ENCODE peak calls at places on chromosomes 11 and 22, in five cellular contexts. T, K, P, E and L are unnamed samples.

GRCh38 chr11:36048496-36049247 is 104.8 kb downstream of the LDLRAD3 start:
- DNase-seq in T (no peak), K (no peak), P (no peak), E (no peak), L (no peak)

GRCh38 chr22:23583836-23584235 is 3.7 kb upstream of the IGLL1 start:
- DNase-seq in T (no peak), K (no peak), P (no peak), E (no peak), L (no peak)

GRCh38 chr11:35740061-35740824 is 77.7 kb downstream of the TRIM44 start:
- DNase-seq in T (no peak), K (no peak), P (no peak), E (no peak), L (no peak)

GRCh38 chr11:10275714-10276113 is 18.3 kb downstream of the SBF2 start:
- DNase-seq in T (no peak), K (no peak), P (no peak), E (no peak), L (no peak)

GRCh38 chr11:112784323-112785073 is 176.7 kb upstream of the NCAM1 start:
- DNase-seq in T (no peak), K (peak), P (no peak), E (no peak), L (no peak)

GRCh38 chr11:47256374-47256773 is 1.4 kb upstream of the NR1H3 start:
- DNase-seq in T (no peak), K (no peak), P (no peak), E (no peak), L (no peak)

GRCh38 chr11:27972432-27973170 is 135.4 kb downstream of the KIF18A start:
- DNase-seq in T (no peak), K (no peak), P (no peak), E (peak), L (no peak)

GRCh38 chr11:2559527-2560311 is 114.9 kb downstream of the KCNQ1 start:
- DNase-seq in T (peak), K (no peak), P (no peak), E (no peak), L (no peak)

GRCh38 chr11:70788247-70789022 is 390.1 kb downstream of the CTTN start:
- DNase-seq in T (peak), K (peak), P (no peak), E (peak), L (no peak)

GRCh38 chr11:596374-596773 is 19.4 kb downstream of the IRF7 start:
- DNase-seq in T (no peak), K (no peak), P (no peak), E (no peak), L (no peak)

GRCh38 chr22:48567213-48567975 is 1260.3 kb downstream of the BRD1 start:
- DNase-seq in T (no peak), K (no peak), P (no peak), E (no peak), L (peak)

GRCh38 chr11:2574553-2575535 is 125.0 kb downstream of the KCNQ1OT1 start:
- DNase-seq in T (peak), K (no peak), P (no peak), E (no peak), L (no peak)

GRCh38 chr11:16981651-16982194 is 32.5 kb downstream of the PLEKHA7 start:
- DNase-seq in T (no peak), K (no peak), P (no peak), E (peak), L (no peak)

GRCh38 chr11:45773271-45774022 is 31.5 kb upstream of the SLC35C1 start:
- DNase-seq in T (no peak), K (no peak), P (no peak), E (no peak), L (no peak)

GRCh38 chr11:92826136-92826535 is 143.3 kb upstream of the MTNR1B start:
- DNase-seq in T (no peak), K (no peak), P (no peak), E (no peak), L (no peak)

GRCh38 chr11:67372232-67372992 is 986 bp downstream of the CLCF1 start:
- DNase-seq in T (peak), K (peak), P (no peak), E (no peak), L (peak)

GRCh38 chr22:29043906-29044575 is 17.6 kb downstream of the C22orf31 start:
- DNase-seq in T (no peak), K (no peak), P (no peak), E (no peak), L (no peak)

GRCh38 chr11:89021339-89021738 is 44.4 kb downstream of the GRM5 start:
- DNase-seq in T (no peak), K (no peak), P (no peak), E (no peak), L (no peak)

GRCh38 chr11:106178361-106178760 is 100.9 kb downstream of the AASDHPPT start:
- DNase-seq in T (no peak), K (no peak), P (no peak), E (no peak), L (no peak)

GRCh38 chr11:76673164-76674142 is 2.9 kb upstream of the LRRC32 start:
- DNase-seq in T (no peak), K (no peak), P (no peak), E (no peak), L (no peak)

GRCh38 chr11:108647701-108648527 is 17.0 kb upstream of the DDX10 start:
- DNase-seq in T (peak), K (peak), P (peak), E (no peak), L (peak)

GRCh38 chr11:19604679-19605375 is 107.8 kb upstream of the NAV2 start:
- DNase-seq in T (no peak), K (no peak), P (no peak), E (no peak), L (no peak)

GRCh38 chr11:87405843-87406242 is 368.1 kb downstream of the TMEM135 start:
- DNase-seq in T (no peak), K (no peak), P (no peak), E (no peak), L (no peak)

GRCh38 chr11:116605543-116605942 is 167.2 kb downstream of the BUD13 start:
- DNase-seq in T (no peak), K (peak), P (no peak), E (no peak), L (peak)

GRCh38 chr11:1597981-1598380 is at the start of gene KRTAP5-2:
- DNase-seq in T (no peak), K (no peak), P (no peak), E (no peak), L (no peak)

GRCh38 chr11:110071197-110071596 is 22.0 kb upstream of the ZC3H12C start:
- DNase-seq in T (no peak), K (no peak), P (no peak), E (no peak), L (no peak)

GRCh38 chr11:123145220-123145619 is 49.8 kb downstream of the CLMP start:
- DNase-seq in T (no peak), K (no peak), P (no peak), E (peak), L (no peak)

GRCh38 chr11:130181295-130182272 is 22.0 kb downstream of the ST14 start:
- DNase-seq in T (peak), K (no peak), P (no peak), E (peak), L (no peak)
- TF ChIP-seq POLR2A in T (peak), K (no peak), P (no peak), E (no peak), L (no peak)

GRCh38 chr22:35352214-35353111 is 28.4 kb upstream of the HMOX1 start:
- DNase-seq in T (no peak), K (no peak), P (peak), E (no peak), L (peak)
- TF ChIP-seq POLR2A in T (no peak), K (no peak), P (no peak), E (no peak), L (peak)

DNA sequence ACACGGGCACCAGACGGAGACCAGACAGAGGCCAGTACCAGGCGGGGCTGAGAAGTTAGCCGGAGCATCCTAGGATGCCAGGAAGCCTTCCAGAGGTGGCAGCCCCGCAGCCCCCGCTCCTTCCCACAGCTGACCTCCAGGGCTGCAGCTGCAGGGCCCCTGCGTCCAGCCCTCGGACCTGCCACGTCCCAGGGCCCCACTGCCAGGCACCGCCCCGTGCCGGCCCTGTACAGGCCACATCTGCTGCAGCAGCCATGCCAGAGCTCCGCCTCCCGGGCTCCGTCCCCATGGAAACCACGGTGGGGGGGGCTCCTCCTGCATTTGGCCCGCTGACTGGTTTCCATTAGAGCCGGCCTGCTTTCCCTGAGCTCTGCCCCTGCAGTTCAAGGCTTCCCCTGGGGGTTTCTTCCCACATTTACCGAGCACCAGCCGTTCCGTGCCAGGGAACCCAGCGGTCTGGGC is 62.5 kb upstream of the PPARA start:
- DNase-seq in T (peak), K (peak), P (peak), E (no peak), L (peak)
- TF ChIP-seq POLR2A in T (no peak), K (no peak), P (no peak), E (peak), L (no peak)

GRCh38 chr22:42368379-42369249 is 63.6 kb downstream of the NFAM1 start:
- DNase-seq in T (no peak), K (peak), P (no peak), E (no peak), L (no peak)
- TF ChIP-seq POLR2A in T (no peak), K (no peak), P (no peak), E (no peak), L (no peak)

GRCh38 chr11:125020342-125020741 is 42.8 kb upstream of the SLC37A2 start:
- DNase-seq in T (no peak), K (no peak), P (no peak), E (no peak), L (no peak)

GRCh38 chr11:125016413-125016812 is 46.7 kb upstream of the SLC37A2 start:
- DNase-seq in T (no peak), K (no peak), P (no peak), E (no peak), L (no peak)
- TF ChIP-seq POLR2A in T (no peak), K (no peak), P (no peak), E (no peak), L (no peak)

GRCh38 chr11:31509017-31509411 is 408 bp downstream of the IMMP1L start:
- DNase-seq in T (no peak), K (peak), P (no peak), E (no peak), L (no peak)

GRCh38 chr11:31512117-31512516 is 2.5 kb downstream of the ELP4 start:
- DNase-seq in T (no peak), K (no peak), P (no peak), E (no peak), L (no peak)

GRCh38 chr11:31509412-31510345 is at the start of the genes ELP4 and IMMP1L:
- DNase-seq in T (peak), K (peak), P (peak), E (peak), L (peak)
- TF ChIP-seq POLR2A in T (peak), K (peak), P (no peak), E (peak), L (peak)